ENCODE peak calls at places on chromosomes 3 and 15, in six cellular contexts. G, U, H, W, F and X are unnamed samples.

GRCh38 chr15:60945196-60945595 is 283.9 kb downstream of the RORA start:
- DNase-seq in F (no peak), U (no peak), W (no peak), G (no peak), H (peak), X (no peak)

GRCh38 chr15:66269326-66270090 is 16.0 kb upstream of the MEGF11 start:
- DNase-seq in G (no peak), H (peak), W (no peak), U (no peak), F (peak), X (peak)

GRCh38 chr3:128491071-128491899 is 1.7 kb downstream of the GATA2 start:
- DNase-seq in H (no peak), F (no peak), G (no peak), U (no peak), W (no peak), X (no peak)

GRCh38 chr3:57434041-57434440 is 110.1 kb downstream of the DNAH12 start:
- DNase-seq in U (no peak), W (no peak), G (no peak), F (peak), H (peak), X (no peak)

GRCh38 chr15:89367485-89368451 is 33.1 kb upstream of the POLG start:
- DNase-seq in U (no peak), H (no peak), G (no peak), F (peak), W (no peak), X (no peak)

GRCh38 chr3:178386880-178387279 is 149.4 kb upstream of the KCNMB2 start:
- DNase-seq in H (no peak), F (no peak), G (no peak), W (no peak), U (no peak), X (no peak)

GRCh38 chr3:66592927-66593625 is 92.3 kb upstream of the LRIG1 start:
- DNase-seq in U (no peak), W (no peak), F (no peak), G (no peak), H (no peak), X (no peak)

GRCh38 chr15:90266485-90266884 is 1.0 kb downstream of the NGRN start:
- DNase-seq in W (no peak), F (peak), U (no peak), G (no peak), H (peak), X (no peak)

GRCh38 chr15:62644216-62644873 is 398.2 kb upstream of the TPM1 start:
- DNase-seq in H (no peak), F (no peak), U (no peak), G (no peak), W (no peak), X (no peak)

GRCh38 chr3:55477306-55478010 is 9.6 kb downstream of the WNT5A start:
- DNase-seq in H (no peak), W (no peak), G (no peak), U (no peak), F (no peak), X (no peak)

GRCh38 chr15:62301993-62302665 is 137.0 kb upstream of the C2CD4B start:
- DNase-seq in G (no peak), H (peak), U (no peak), F (no peak), W (no peak), X (no peak)

GRCh38 chr3:73908218-73908617 is 283.5 kb upstream of the PDZRN3 start:
- DNase-seq in H (no peak), F (no peak), W (no peak), U (no peak), G (no peak), X (no peak)

GRCh38 chr15:62390793-62391543 is 225.9 kb upstream of the C2CD4B start:
- DNase-seq in W (no peak), H (peak), F (peak), U (peak), G (no peak), X (no peak)

GRCh38 chr3:57910988-57911387 is 97.2 kb upstream of the FLNB start:
- DNase-seq in G (no peak), H (peak), F (peak), W (no peak), U (no peak), X (no peak)

GRCh38 chr3:171376125-171376947 is 83.9 kb downstream of the TNIK start:
- DNase-seq in H (peak), G (no peak), F (peak), W (no peak), U (no peak), X (no peak)

GRCh38 chr15:38650936-38651327 is 86.3 kb upstream of the RASGRP1 start:
- DNase-seq in U (no peak), F (peak), W (no peak), G (no peak), H (no peak), X (no peak)

GRCh38 chr3:126205717-126206655 is 25.6 kb upstream of the ALDH1L1 start:
- DNase-seq in U (no peak), H (peak), W (no peak), G (no peak), F (no peak), X (no peak)

GRCh38 chr3:101928890-101929289 is 79.6 kb downstream of the NFKBIZ start:
- DNase-seq in U (no peak), F (peak), H (peak), G (no peak), W (no peak), X (no peak)

GRCh38 chr3:140007946-140008692 is 73.1 kb downstream of the CLSTN2 start:
- DNase-seq in W (no peak), G (no peak), U (no peak), F (no peak), H (no peak), X (no peak)

GRCh38 chr3:122691195-122691594 is 10.6 kb downstream of the PARP14 start:
- DNase-seq in H (peak), G (no peak), W (no peak), F (peak), U (no peak), X (no peak)

GRCh38 chr3:74009961-74010859 is 385.5 kb upstream of the PDZRN3 start:
- DNase-seq in H (no peak), F (no peak), U (no peak), G (no peak), W (no peak), X (no peak)

GRCh38 chr3:119098620-119099222 is 47.2 kb upstream of the TEX55 start:
- DNase-seq in G (peak), F (peak), H (peak), U (peak), W (no peak), X (no peak)

GRCh38 chr3:182479766-182480336 is 313.5 kb upstream of the ATP11B start:
- DNase-seq in U (no peak), F (no peak), G (no peak), W (no peak), H (no peak), X (no peak)

GRCh38 chr15:85073556-85074194 is 92.0 kb downstream of the PDE8A start:
- DNase-seq in H (no peak), G (no peak), F (peak), U (peak), W (no peak), X (no peak)

GRCh38 chr3:143307613-143308183 is 188.1 kb downstream of the CHST2 start:
- DNase-seq in G (no peak), W (no peak), F (peak), U (peak), H (peak), X (no peak)

GRCh38 chr3:71732637-71733036 is 7.4 kb upstream of the EIF4E3 start:
- DNase-seq in W (no peak), F (no peak), H (no peak), U (no peak), G (no peak), X (no peak)

GRCh38 chr15:58069008-58069407 is 3.5 kb upstream of the ALDH1A2 start:
- DNase-seq in G (no peak), W (no peak), U (no peak), F (no peak), H (no peak), X (no peak)

GRCh38 chr3:182325213-182325941 is 467.9 kb upstream of the ATP11B start:
- DNase-seq in G (no peak), H (no peak), U (no peak), W (no peak), F (peak), X (peak)